ENCODE peak calls at places on chromosomes 3 and 15, in five cellular contexts. One of them, this sample, is unnamed. For H3K4me1, the result is how much of the 10 kb centered on the place peaks cover.

GRCh38 chr3:139839034-139839433 is 96.0 kb upstream of the CLSTN2 start:
- DNase-seq in ovary: no peak
- DNase-seq in esophagus muscularis mucosa: no peak
- DNase-seq in A549: no peak
- DNase-seq in GM12878: no peak
- DNase-seq in this sample: no peak

GRCh38 chr3:185900228-185900627 is 37.6 kb downstream of the TRA2B start:
- DNase-seq in ovary: no peak
- DNase-seq in A549: peak
- DNase-seq in esophagus muscularis mucosa: no peak
- DNase-seq in GM12878: no peak
- DNase-seq in this sample: no peak

GRCh38 chr3:38163117-38163870 is 2.0 kb upstream of the OXSR1 start:
- DNase-seq in esophagus muscularis mucosa: peak
- DNase-seq in GM12878: no peak
- DNase-seq in ovary: no peak
- DNase-seq in A549: peak
- DNase-seq in this sample: no peak

GRCh38 chr15:34754171-34754580 is 622 bp downstream of the GJD2 start:
- DNase-seq in A549: no peak
- DNase-seq in ovary: no peak
- DNase-seq in esophagus muscularis mucosa: no peak
- DNase-seq in GM12878: no peak
- DNase-seq in this sample: no peak

GRCh38 chr15:73564255-73564654 is 68.9 kb downstream of the NPTN start:
- DNase-seq in esophagus muscularis mucosa: no peak
- DNase-seq in ovary: no peak
- DNase-seq in GM12878: no peak
- DNase-seq in A549: peak
- DNase-seq in this sample: no peak

GRCh38 chr15:48777645-48778337 is 33.1 kb downstream of the CEP152 start:
- DNase-seq in A549: no peak
- DNase-seq in GM12878: no peak
- DNase-seq in esophagus muscularis mucosa: no peak
- DNase-seq in ovary: no peak
- DNase-seq in this sample: no peak

GRCh38 chr3:112811150-112811884 is 35.3 kb downstream of the CD200R1L start:
- DNase-seq in esophagus muscularis mucosa: no peak
- DNase-seq in A549: no peak
- DNase-seq in ovary: peak
- DNase-seq in GM12878: no peak
- DNase-seq in this sample: no peak

GRCh38 chr3:106183762-106184391 is 315.1 kb upstream of the CBLB start:
- DNase-seq in A549: peak
- DNase-seq in ovary: no peak
- DNase-seq in esophagus muscularis mucosa: no peak
- DNase-seq in GM12878: peak
- DNase-seq in this sample: no peak

GRCh38 chr3:173064631-173065030 is 76.4 kb downstream of the SPATA16 start:
- DNase-seq in GM12878: no peak
- DNase-seq in A549: no peak
- DNase-seq in ovary: no peak
- DNase-seq in esophagus muscularis mucosa: no peak
- DNase-seq in this sample: no peak

GRCh38 chr15:40825661-40826088 is 2.8 kb downstream of the PPP1R14D start:
- DNase-seq in GM12878: no peak
- DNase-seq in esophagus muscularis mucosa: no peak
- DNase-seq in A549: peak
- DNase-seq in ovary: no peak
- DNase-seq in this sample: peak

GRCh38 chr3:42601898-42602581 is 1.6 kb downstream of the NKTR start:
- DNase-seq in ovary: no peak
- DNase-seq in esophagus muscularis mucosa: no peak
- DNase-seq in A549: no peak
- DNase-seq in GM12878: no peak
- DNase-seq in this sample: no peak

GRCh38 chr15:67080118-67080899 is 14.9 kb downstream of the SMAD3 start:
- DNase-seq in GM12878: no peak
- DNase-seq in ovary: peak
- DNase-seq in A549: no peak
- DNase-seq in esophagus muscularis mucosa: no peak
- DNase-seq in this sample: peak

GRCh38 chr3:120604784-120605183 is 8.6 kb downstream of the NDUFB4 start:
- DNase-seq in A549: no peak
- DNase-seq in GM12878: no peak
- DNase-seq in ovary: no peak
- DNase-seq in esophagus muscularis mucosa: no peak
- DNase-seq in this sample: no peak

GRCh38 chr3:126358038-126358815 is 1.0 kb upstream of the KLF15 start:
- DNase-seq in GM12878: no peak
- DNase-seq in esophagus muscularis mucosa: no peak
- DNase-seq in A549: no peak
- DNase-seq in ovary: no peak
- DNase-seq in this sample: no peak

GRCh38 chr15:83444936-83445335 is 2.2 kb upstream of the SH3GL3 start:
- DNase-seq in ovary: no peak
- DNase-seq in A549: no peak
- DNase-seq in GM12878: no peak
- DNase-seq in esophagus muscularis mucosa: no peak
- DNase-seq in this sample: no peak

GRCh38 chr3:64806668-64807067 is 118.9 kb upstream of the ADAMTS9 start:
- DNase-seq in GM12878: no peak
- DNase-seq in ovary: no peak
- DNase-seq in esophagus muscularis mucosa: no peak
- DNase-seq in A549: no peak
- DNase-seq in this sample: no peak

GRCh38 chr15:33215941-33216872 is 21.7 kb upstream of the FMN1 start:
- DNase-seq in ovary: no peak
- DNase-seq in A549: peak
- DNase-seq in esophagus muscularis mucosa: peak
- DNase-seq in GM12878: no peak
- DNase-seq in this sample: no peak

GRCh38 chr15:90002428-90002844 is 1.3 kb downstream of the ZNF710 start:
- DNase-seq in esophagus muscularis mucosa: no peak
- DNase-seq in GM12878: no peak
- DNase-seq in A549: peak
- DNase-seq in ovary: peak
- DNase-seq in this sample: no peak

GRCh38 chr15:51311510-51311909 is 26.9 kb downstream of the CYP19A1 start:
- DNase-seq in esophagus muscularis mucosa: no peak
- DNase-seq in GM12878: no peak
- DNase-seq in A549: no peak
- DNase-seq in ovary: no peak
- DNase-seq in this sample: no peak

GRCh38 chr3:138328341-138328740 is 1.3 kb downstream of the NME9 start:
- DNase-seq in ovary: no peak
- DNase-seq in esophagus muscularis mucosa: peak
- DNase-seq in GM12878: no peak
- DNase-seq in A549: peak
- DNase-seq in this sample: no peak

GRCh38 chr3:175554761-175555160 is 695.6 kb downstream of the NAALADL2 start:
- DNase-seq in esophagus muscularis mucosa: no peak
- DNase-seq in A549: no peak
- DNase-seq in ovary: no peak
- DNase-seq in GM12878: no peak
- DNase-seq in this sample: no peak

GRCh38 chr3:143737065-143737464 is 111.2 kb downstream of the SLC9A9 start:
- DNase-seq in esophagus muscularis mucosa: no peak
- DNase-seq in GM12878: no peak
- DNase-seq in A549: no peak
- DNase-seq in ovary: no peak
- DNase-seq in this sample: no peak

GRCh38 chr15:95994418-95994817 is 336.1 kb upstream of the NR2F2 start:
- DNase-seq in GM12878: no peak
- DNase-seq in ovary: no peak
- DNase-seq in A549: no peak
- DNase-seq in esophagus muscularis mucosa: no peak
- DNase-seq in this sample: no peak

GRCh38 chr3:125693887-125694286 is 98.6 kb upstream of the OSBPL11 start:
- DNase-seq in esophagus muscularis mucosa: no peak
- DNase-seq in ovary: no peak
- DNase-seq in A549: no peak
- DNase-seq in GM12878: no peak
- DNase-seq in this sample: no peak

GRCh38 chr15:31265871-31266711 is 60.5 kb upstream of the KLF13 start:
- DNase-seq in GM12878: peak
- DNase-seq in esophagus muscularis mucosa: peak
- DNase-seq in ovary: no peak
- DNase-seq in A549: no peak
- DNase-seq in this sample: peak

GRCh38 chr3:141294300-141294699 is 62.7 kb downstream of the PXYLP1 start:
- DNase-seq in esophagus muscularis mucosa: no peak
- DNase-seq in ovary: no peak
- DNase-seq in A549: no peak
- DNase-seq in GM12878: no peak
- DNase-seq in this sample: no peak

GRCh38 chr15:56243117-56243773 is 434 bp downstream of the RFX7 start:
- DNase-seq in ovary: peak
- DNase-seq in esophagus muscularis mucosa: peak
- DNase-seq in A549: peak
- DNase-seq in GM12878: no peak
- DNase-seq in this sample: peak

GRCh38 chr3:18425641-18426403 is 683 bp upstream of the SATB1 start:
- DNase-seq in A549: no peak
- DNase-seq in GM12878: no peak
- DNase-seq in ovary: no peak
- DNase-seq in esophagus muscularis mucosa: no peak
- DNase-seq in this sample: peak

GRCh38 chr15:70956196-70956595 is 63.6 kb downstream of the LRRC49 start:
- DNase-seq in ovary: no peak
- DNase-seq in GM12878: no peak
- DNase-seq in esophagus muscularis mucosa: no peak
- DNase-seq in A549: no peak
- DNase-seq in this sample: no peak

GRCh38 chr3:129553171-129553570 is 10.2 kb downstream of the H1-8 start:
- DNase-seq in ovary: no peak
- DNase-seq in A549: no peak
- DNase-seq in GM12878: no peak
- DNase-seq in esophagus muscularis mucosa: no peak
- DNase-seq in this sample: no peak

GRCh38 chr3:12507871-12508281 is 23.6 kb downstream of the TSEN2 start:
- DNase-seq in ovary: peak
- DNase-seq in GM12878: no peak
- DNase-seq in A549: no peak
- DNase-seq in esophagus muscularis mucosa: no peak
- DNase-seq in this sample: no peak

GRCh38 chr15:59741274-59741906 is 52.3 kb upstream of the BNIP2 start:
- DNase-seq in esophagus muscularis mucosa: no peak
- DNase-seq in A549: peak
- DNase-seq in GM12878: no peak
- DNase-seq in ovary: no peak
- DNase-seq in this sample: no peak

GRCh38 chr3:172104471-172105072 is 65.2 kb downstream of the FNDC3B start:
- DNase-seq in GM12878: no peak
- DNase-seq in ovary: no peak
- DNase-seq in A549: peak
- DNase-seq in esophagus muscularis mucosa: no peak
- DNase-seq in this sample: no peak

GRCh38 chr3:15360786-15361493 is 28.6 kb upstream of the SH3BP5 start:
- DNase-seq in esophagus muscularis mucosa: no peak
- DNase-seq in ovary: no peak
- DNase-seq in GM12878: no peak
- DNase-seq in A549: no peak
- DNase-seq in this sample: no peak

GRCh38 chr3:183815951-183816475 is 9.4 kb downstream of the MAP6D1 start:
- DNase-seq in A549: no peak
- DNase-seq in GM12878: no peak
- DNase-seq in ovary: no peak
- DNase-seq in esophagus muscularis mucosa: no peak
- DNase-seq in this sample: no peak

GRCh38 chr3:183814240-183814639 is 11.1 kb downstream of the MAP6D1 start:
- DNase-seq in A549: no peak
- DNase-seq in GM12878: no peak
- DNase-seq in esophagus muscularis mucosa: no peak
- DNase-seq in ovary: no peak
- DNase-seq in this sample: no peak

GRCh38 chr3:183816681-183817080 is 8.7 kb downstream of the MAP6D1 start:
- DNase-seq in esophagus muscularis mucosa: no peak
- DNase-seq in A549: no peak
- DNase-seq in ovary: no peak
- DNase-seq in GM12878: no peak
- DNase-seq in this sample: no peak

GRCh38 chr3:183817111-183817510 is 8.3 kb downstream of the MAP6D1 start:
- DNase-seq in esophagus muscularis mucosa: no peak
- DNase-seq in A549: no peak
- DNase-seq in ovary: no peak
- DNase-seq in GM12878: no peak
- DNase-seq in this sample: no peak

GRCh38 chr3:183815565-183815943 is 9.8 kb downstream of the MAP6D1 start:
- DNase-seq in esophagus muscularis mucosa: no peak
- DNase-seq in A549: no peak
- DNase-seq in GM12878: no peak
- DNase-seq in ovary: no peak
- DNase-seq in this sample: no peak
- H3K4me3 ChIP-seq in esophagus muscularis mucosa: no peak
- H3K4me3 ChIP-seq in A549: no peak
- H3K4me3 ChIP-seq in GM12878: no peak
- H3K4me3 ChIP-seq in ovary: no peak
- H3K4me3 ChIP-seq in this sample: no peak

GRCh38 chr15:76342382-76343201 is 6.0 kb downstream of the ISL2 start:
- DNase-seq in ovary: no peak
- DNase-seq in A549: no peak
- DNase-seq in esophagus muscularis mucosa: no peak
- DNase-seq in GM12878: no peak
- DNase-seq in this sample: no peak
- H3K4me1 ChIP-seq in ovary: under half
- H3K4me1 ChIP-seq in A549: under half
- H3K4me1 ChIP-seq in esophagus muscularis mucosa: half or more
- H3K4me1 ChIP-seq in GM12878: under half
- H3K4me1 ChIP-seq in this sample: half or more

GRCh38 chr15:23561914-23562313 is 3.6 kb upstream of the MKRN3 start:
- DNase-seq in esophagus muscularis mucosa: no peak
- DNase-seq in GM12878: no peak
- DNase-seq in A549: no peak
- DNase-seq in ovary: no peak
- DNase-seq in this sample: no peak

GRCh38 chr15:23566070-23567050 is 886 bp downstream of the MKRN3 start:
- DNase-seq in ovary: no peak
- DNase-seq in GM12878: no peak
- DNase-seq in esophagus muscularis mucosa: no peak
- DNase-seq in A549: peak
- DNase-seq in this sample: no peak

GRCh38 chr15:23564798-23565394 is 578 bp upstream of the MKRN3 start:
- DNase-seq in ovary: no peak
- DNase-seq in esophagus muscularis mucosa: no peak
- DNase-seq in GM12878: no peak
- DNase-seq in A549: no peak
- DNase-seq in this sample: no peak

GRCh38 chr15:23567921-23568320 is 2.4 kb downstream of the MKRN3 start:
- DNase-seq in esophagus muscularis mucosa: no peak
- DNase-seq in GM12878: no peak
- DNase-seq in ovary: no peak
- DNase-seq in A549: no peak
- DNase-seq in this sample: no peak

GRCh38 chr15:23565395-23566069 is at the start of gene MKRN3:
- DNase-seq in esophagus muscularis mucosa: no peak
- DNase-seq in A549: peak
- DNase-seq in ovary: no peak
- DNase-seq in GM12878: no peak
- DNase-seq in this sample: no peak
- TF ChIP-seq EP300 in esophagus muscularis mucosa: no peak
- TF ChIP-seq EP300 in A549: no peak
- TF ChIP-seq EP300 in ovary: no peak
- TF ChIP-seq EP300 in GM12878: no peak
- TF ChIP-seq EP300 in this sample: no peak

GRCh38 chr15:88604972-88605506 is 16.1 kb upstream of the AEN start:
- DNase-seq in ovary: no peak
- DNase-seq in esophagus muscularis mucosa: no peak
- DNase-seq in GM12878: no peak
- DNase-seq in A549: no peak
- DNase-seq in this sample: no peak
- H3K4me3 ChIP-seq in ovary: no peak
- H3K4me3 ChIP-seq in esophagus muscularis mucosa: no peak
- H3K4me3 ChIP-seq in GM12878: no peak
- H3K4me3 ChIP-seq in A549: peak
- H3K4me3 ChIP-seq in this sample: peak

This sample was measured in stomach.